ENCODE peak calls at places on chromosome 3, in eight cellular contexts. One of them, this sample, is unnamed.

GRCh38 chr3:3589715-3590130 is 209.5 kb upstream of the LRRN1 start:
- DNase-seq in non-pigmented ciliary epithelial cell: no peak
- DNase-seq in MM.1S: peak; percentile 84
- DNase-seq in activated gamma-delta T cell: no peak
- DNase-seq in neural crest cell: no peak
- DNase-seq in GM12865: peak; percentile 62
- DNase-seq in tibial artery: no peak
- DNase-seq in cardiac fibroblast: no peak
- DNase-seq in this sample: peak; percentile 56

GRCh38 chr3:48128779-48129178 is 59.4 kb downstream of the CDC25A start:
- DNase-seq in GM12865: peak; percentile 22
- DNase-seq in cardiac fibroblast: no peak
- DNase-seq in activated gamma-delta T cell: no peak
- DNase-seq in tibial artery: no peak
- DNase-seq in MM.1S: no peak
- DNase-seq in neural crest cell: no peak
- DNase-seq in non-pigmented ciliary epithelial cell: no peak
- DNase-seq in this sample: no peak

GRCh38 chr3:100463002-100463401 is 29.4 kb upstream of the TMEM45A start:
- DNase-seq in GM12865: peak; percentile 76
- DNase-seq in MM.1S: peak; percentile 74
- DNase-seq in activated gamma-delta T cell: no peak
- DNase-seq in cardiac fibroblast: peak; percentile 86
- DNase-seq in non-pigmented ciliary epithelial cell: peak; percentile 30
- DNase-seq in neural crest cell: peak; percentile 12
- DNase-seq in tibial artery: no peak
- DNase-seq in this sample: peak; percentile 68

GRCh38 chr3:175094344-175094743 is 235.2 kb downstream of the NAALADL2 start:
- DNase-seq in tibial artery: no peak
- DNase-seq in activated gamma-delta T cell: no peak
- DNase-seq in neural crest cell: no peak
- DNase-seq in GM12865: no peak
- DNase-seq in non-pigmented ciliary epithelial cell: no peak
- DNase-seq in MM.1S: no peak
- DNase-seq in cardiac fibroblast: no peak
- DNase-seq in this sample: no peak

GRCh38 chr3:142577701-142578308 is 728 bp downstream of the ATR start:
- DNase-seq in tibial artery: no peak
- DNase-seq in neural crest cell: no peak
- DNase-seq in non-pigmented ciliary epithelial cell: no peak
- DNase-seq in cardiac fibroblast: peak; percentile 52
- DNase-seq in GM12865: peak; percentile 10
- DNase-seq in MM.1S: no peak
- DNase-seq in activated gamma-delta T cell: no peak
- DNase-seq in this sample: no peak

GRCh38 chr3:46298871-46299607 is 54.9 kb upstream of the CCR2 start:
- DNase-seq in cardiac fibroblast: no peak
- DNase-seq in MM.1S: no peak
- DNase-seq in neural crest cell: no peak
- DNase-seq in non-pigmented ciliary epithelial cell: no peak
- DNase-seq in tibial artery: no peak
- DNase-seq in GM12865: peak; percentile 87
- DNase-seq in activated gamma-delta T cell: no peak
- DNase-seq in this sample: peak; percentile 39

GRCh38 chr3:126834596-126835471 is 130.8 kb downstream of the CHCHD6 start:
- DNase-seq in MM.1S: no peak
- DNase-seq in activated gamma-delta T cell: no peak
- DNase-seq in neural crest cell: no peak
- DNase-seq in tibial artery: no peak
- DNase-seq in GM12865: no peak
- DNase-seq in cardiac fibroblast: no peak
- DNase-seq in non-pigmented ciliary epithelial cell: no peak
- DNase-seq in this sample: no peak

GRCh38 chr3:48685603-48686511 is at the start of gene NCKIPSD:
- DNase-seq in MM.1S: peak; percentile 89
- DNase-seq in neural crest cell: peak; percentile 91
- DNase-seq in cardiac fibroblast: peak; percentile 80
- DNase-seq in activated gamma-delta T cell: peak; percentile 85
- DNase-seq in tibial artery: peak; percentile 86
- DNase-seq in non-pigmented ciliary epithelial cell: no peak
- DNase-seq in GM12865: peak; percentile 91
- DNase-seq in this sample: peak; percentile 98

GRCh38 chr3:123522666-123523412 is 62.0 kb downstream of the HACD2 start:
- DNase-seq in GM12865: no peak
- DNase-seq in MM.1S: peak; percentile 21
- DNase-seq in tibial artery: peak; percentile 62
- DNase-seq in non-pigmented ciliary epithelial cell: no peak
- DNase-seq in neural crest cell: no peak
- DNase-seq in cardiac fibroblast: no peak
- DNase-seq in activated gamma-delta T cell: no peak
- DNase-seq in this sample: no peak

GRCh38 chr3:60696559-60697125 is 554.6 kb downstream of the FHIT start:
- DNase-seq in neural crest cell: no peak
- DNase-seq in GM12865: no peak
- DNase-seq in tibial artery: no peak
- DNase-seq in activated gamma-delta T cell: no peak
- DNase-seq in cardiac fibroblast: no peak
- DNase-seq in non-pigmented ciliary epithelial cell: no peak
- DNase-seq in MM.1S: no peak
- DNase-seq in this sample: no peak

GRCh38 chr3:29515451-29515850 is 234.6 kb downstream of the RBMS3 start:
- DNase-seq in cardiac fibroblast: peak; percentile 72
- DNase-seq in tibial artery: no peak
- DNase-seq in GM12865: peak; percentile 58
- DNase-seq in non-pigmented ciliary epithelial cell: peak; percentile 37
- DNase-seq in activated gamma-delta T cell: no peak
- DNase-seq in MM.1S: peak; percentile 33
- DNase-seq in neural crest cell: no peak
- DNase-seq in this sample: peak; percentile 11

GRCh38 chr3:43687499-43687811 is 3.3 kb upstream of the ABHD5 start:
- DNase-seq in tibial artery: no peak
- DNase-seq in activated gamma-delta T cell: no peak
- DNase-seq in neural crest cell: no peak
- DNase-seq in MM.1S: no peak
- DNase-seq in GM12865: no peak
- DNase-seq in cardiac fibroblast: no peak
- DNase-seq in non-pigmented ciliary epithelial cell: no peak
- DNase-seq in this sample: no peak

GRCh38 chr3:15152166-15152565 is 53.2 kb upstream of the RBSN start:
- DNase-seq in neural crest cell: no peak
- DNase-seq in non-pigmented ciliary epithelial cell: no peak
- DNase-seq in tibial artery: no peak
- DNase-seq in cardiac fibroblast: peak; percentile 12
- DNase-seq in activated gamma-delta T cell: no peak
- DNase-seq in MM.1S: no peak
- DNase-seq in GM12865: peak; percentile 30
- DNase-seq in this sample: no peak